ENCODE peak calls at places on chromosomes 7 and 10, in seven cellular contexts. One of them, this sample, is unnamed. For H3K27me3, the result is how much of the 10 kb centered on the place peaks cover.

GRCh38 chr10:19480296-19480695 is 335.9 kb upstream of the PLXDC2 start:
- DNase-seq in colonic mucosa: no peak
- DNase-seq in lower lobe of right lung: no peak
- DNase-seq in neuronal stem cell: no peak
- DNase-seq in stomach: no peak
- DNase-seq in heart left ventricle: no peak
- DNase-seq in mammary epithelial cell: no peak
- DNase-seq in this sample: no peak

GRCh38 chr10:70321233-70321632 is 37.4 kb upstream of the NPFFR1 start:
- DNase-seq in stomach: no peak
- DNase-seq in mammary epithelial cell: no peak
- DNase-seq in colonic mucosa: no peak
- DNase-seq in neuronal stem cell: no peak
- DNase-seq in heart left ventricle: no peak
- DNase-seq in lower lobe of right lung: no peak
- DNase-seq in this sample: no peak

GRCh38 chr10:104049497-104050250 is 36.0 kb downstream of the COL17A1 start:
- DNase-seq in stomach: no peak
- DNase-seq in mammary epithelial cell: peak
- DNase-seq in colonic mucosa: peak
- DNase-seq in heart left ventricle: peak
- DNase-seq in lower lobe of right lung: no peak
- DNase-seq in neuronal stem cell: no peak
- DNase-seq in this sample: no peak

GRCh38 chr10:23421397-23421796 is 17.5 kb upstream of the OTUD1 start:
- DNase-seq in mammary epithelial cell: no peak
- DNase-seq in heart left ventricle: no peak
- DNase-seq in neuronal stem cell: no peak
- DNase-seq in lower lobe of right lung: no peak
- DNase-seq in colonic mucosa: no peak
- DNase-seq in stomach: no peak
- DNase-seq in this sample: no peak

GRCh38 chr7:133763241-133763640 is 363.9 kb upstream of the LRGUK start:
- DNase-seq in colonic mucosa: no peak
- DNase-seq in lower lobe of right lung: no peak
- DNase-seq in mammary epithelial cell: no peak
- DNase-seq in stomach: no peak
- DNase-seq in neuronal stem cell: no peak
- DNase-seq in heart left ventricle: no peak
- DNase-seq in this sample: no peak

GRCh38 chr7:16726189-16726588 is 27.4 kb upstream of the TSPAN13 start:
- DNase-seq in colonic mucosa: no peak
- DNase-seq in mammary epithelial cell: no peak
- DNase-seq in neuronal stem cell: no peak
- DNase-seq in heart left ventricle: no peak
- DNase-seq in lower lobe of right lung: no peak
- DNase-seq in stomach: no peak
- DNase-seq in this sample: no peak

GRCh38 chr10:97891497-97892167 is 42.0 kb downstream of the GOLGA7B start:
- DNase-seq in mammary epithelial cell: no peak
- DNase-seq in stomach: no peak
- DNase-seq in neuronal stem cell: no peak
- DNase-seq in heart left ventricle: no peak
- DNase-seq in colonic mucosa: no peak
- DNase-seq in lower lobe of right lung: peak
- DNase-seq in this sample: no peak

GRCh38 chr10:38118072-38118807 is 24.1 kb downstream of the ZNF37A start:
- DNase-seq in heart left ventricle: no peak
- DNase-seq in neuronal stem cell: no peak
- DNase-seq in mammary epithelial cell: no peak
- DNase-seq in stomach: no peak
- DNase-seq in lower lobe of right lung: no peak
- DNase-seq in colonic mucosa: no peak
- DNase-seq in this sample: no peak

GRCh38 chr7:6030988-6031387 is at the start of gene ANKRD61:
- DNase-seq in heart left ventricle: no peak
- DNase-seq in mammary epithelial cell: no peak
- DNase-seq in stomach: no peak
- DNase-seq in neuronal stem cell: no peak
- DNase-seq in lower lobe of right lung: no peak
- DNase-seq in colonic mucosa: no peak
- DNase-seq in this sample: no peak

GRCh38 chr10:97686301-97686961 is 610 bp downstream of the AVPI1 start:
- DNase-seq in neuronal stem cell: no peak
- DNase-seq in stomach: no peak
- DNase-seq in mammary epithelial cell: no peak
- DNase-seq in lower lobe of right lung: no peak
- DNase-seq in heart left ventricle: no peak
- DNase-seq in colonic mucosa: peak
- DNase-seq in this sample: no peak

GRCh38 chr7:151366141-151366871 is 24.7 kb downstream of the NUB1 start:
- DNase-seq in heart left ventricle: no peak
- DNase-seq in colonic mucosa: no peak
- DNase-seq in stomach: no peak
- DNase-seq in mammary epithelial cell: no peak
- DNase-seq in neuronal stem cell: no peak
- DNase-seq in lower lobe of right lung: no peak
- DNase-seq in this sample: no peak

GRCh38 chr10:117441812-117442443 is 66.7 kb upstream of the PDZD8 start:
- DNase-seq in heart left ventricle: no peak
- DNase-seq in lower lobe of right lung: no peak
- DNase-seq in mammary epithelial cell: peak
- DNase-seq in neuronal stem cell: no peak
- DNase-seq in stomach: no peak
- DNase-seq in colonic mucosa: no peak
- DNase-seq in this sample: peak

GRCh38 chr7:149716007-149716931 is 57.1 kb downstream of the ZNF467 start:
- DNase-seq in heart left ventricle: no peak
- DNase-seq in colonic mucosa: no peak
- DNase-seq in neuronal stem cell: no peak
- DNase-seq in lower lobe of right lung: no peak
- DNase-seq in mammary epithelial cell: peak
- DNase-seq in stomach: no peak
- DNase-seq in this sample: no peak

GRCh38 chr7:151166629-151167196 is 781 bp downstream of the GBX1 start:
- DNase-seq in mammary epithelial cell: no peak
- DNase-seq in stomach: no peak
- DNase-seq in neuronal stem cell: peak
- DNase-seq in heart left ventricle: no peak
- DNase-seq in lower lobe of right lung: no peak
- DNase-seq in colonic mucosa: no peak
- DNase-seq in this sample: no peak

GRCh38 chr7:86995814-86996213 is 63.6 kb downstream of the ELAPOR2 start:
- DNase-seq in colonic mucosa: no peak
- DNase-seq in mammary epithelial cell: no peak
- DNase-seq in lower lobe of right lung: no peak
- DNase-seq in neuronal stem cell: no peak
- DNase-seq in stomach: no peak
- DNase-seq in heart left ventricle: no peak
- DNase-seq in this sample: no peak

GRCh38 chr7:11427686-11428273 is 404.2 kb downstream of the THSD7A start:
- DNase-seq in lower lobe of right lung: no peak
- DNase-seq in heart left ventricle: no peak
- DNase-seq in colonic mucosa: no peak
- DNase-seq in mammary epithelial cell: peak
- DNase-seq in neuronal stem cell: peak
- DNase-seq in stomach: no peak
- DNase-seq in this sample: peak

GRCh38 chr7:155560982-155561686 is 14.8 kb upstream of the CNPY1 start:
- DNase-seq in colonic mucosa: no peak
- DNase-seq in lower lobe of right lung: no peak
- DNase-seq in mammary epithelial cell: peak
- DNase-seq in stomach: no peak
- DNase-seq in neuronal stem cell: no peak
- DNase-seq in heart left ventricle: no peak
- DNase-seq in this sample: no peak

GRCh38 chr10:96043895-96044580 is 655 bp downstream of the CCNJ start:
- DNase-seq in colonic mucosa: peak
- DNase-seq in neuronal stem cell: peak
- DNase-seq in heart left ventricle: peak
- DNase-seq in lower lobe of right lung: peak
- DNase-seq in mammary epithelial cell: peak
- DNase-seq in stomach: peak
- DNase-seq in this sample: no peak

GRCh38 chr7:90910136-90910535 is 314.0 kb downstream of the CDK14 start:
- DNase-seq in stomach: no peak
- DNase-seq in neuronal stem cell: no peak
- DNase-seq in colonic mucosa: no peak
- DNase-seq in lower lobe of right lung: no peak
- DNase-seq in mammary epithelial cell: peak
- DNase-seq in heart left ventricle: no peak
- DNase-seq in this sample: no peak

GRCh38 chr7:117816727-117817126 is 56.5 kb downstream of the CTTNBP2 start:
- DNase-seq in heart left ventricle: no peak
- DNase-seq in lower lobe of right lung: no peak
- DNase-seq in neuronal stem cell: no peak
- DNase-seq in colonic mucosa: no peak
- DNase-seq in stomach: no peak
- DNase-seq in mammary epithelial cell: no peak
- DNase-seq in this sample: no peak

GRCh38 chr10:985361-985760 is 2.9 kb upstream of the GTPBP4 start:
- DNase-seq in lower lobe of right lung: no peak
- DNase-seq in neuronal stem cell: no peak
- DNase-seq in colonic mucosa: no peak
- DNase-seq in heart left ventricle: no peak
- DNase-seq in stomach: no peak
- DNase-seq in mammary epithelial cell: no peak
- DNase-seq in this sample: no peak

GRCh38 chr10:29146736-29147135 is 142.1 kb upstream of the LYZL1 start:
- DNase-seq in stomach: no peak
- DNase-seq in colonic mucosa: no peak
- DNase-seq in heart left ventricle: no peak
- DNase-seq in mammary epithelial cell: no peak
- DNase-seq in neuronal stem cell: no peak
- DNase-seq in lower lobe of right lung: no peak
- DNase-seq in this sample: no peak

GRCh38 chr7:90473819-90474218 is 4.4 kb downstream of the PTTG1IP2 start:
- DNase-seq in mammary epithelial cell: peak
- DNase-seq in colonic mucosa: no peak
- DNase-seq in stomach: no peak
- DNase-seq in neuronal stem cell: no peak
- DNase-seq in lower lobe of right lung: no peak
- DNase-seq in heart left ventricle: no peak
- DNase-seq in this sample: no peak

GRCh38 chr10:79223346-79224048 is 123.8 kb upstream of the PPIF start:
- DNase-seq in colonic mucosa: no peak
- DNase-seq in stomach: peak
- DNase-seq in mammary epithelial cell: no peak
- DNase-seq in lower lobe of right lung: peak
- DNase-seq in heart left ventricle: peak
- DNase-seq in neuronal stem cell: no peak
- DNase-seq in this sample: no peak

GRCh38 chr10:129914960-129915359 is 49.1 kb downstream of the EBF3 start:
- DNase-seq in mammary epithelial cell: no peak
- DNase-seq in neuronal stem cell: no peak
- DNase-seq in lower lobe of right lung: no peak
- DNase-seq in colonic mucosa: no peak
- DNase-seq in heart left ventricle: no peak
- DNase-seq in stomach: no peak
- DNase-seq in this sample: no peak

GRCh38 chr7:22885824-22886255 is 63.2 kb upstream of the TOMM7 start:
- DNase-seq in stomach: no peak
- DNase-seq in heart left ventricle: no peak
- DNase-seq in lower lobe of right lung: no peak
- DNase-seq in neuronal stem cell: no peak
- DNase-seq in colonic mucosa: no peak
- DNase-seq in mammary epithelial cell: no peak
- DNase-seq in this sample: no peak
- H3K4me3 ChIP-seq in stomach: no peak
- H3K4me3 ChIP-seq in heart left ventricle: no peak
- H3K4me3 ChIP-seq in lower lobe of right lung: no peak
- H3K4me3 ChIP-seq in neuronal stem cell: no peak
- H3K4me3 ChIP-seq in colonic mucosa: no peak
- H3K4me3 ChIP-seq in mammary epithelial cell: no peak
- H3K4me3 ChIP-seq in this sample: no peak

GRCh38 chr10:123142701-123143161 is 5.2 kb upstream of the HMX2 start:
- DNase-seq in stomach: no peak
- DNase-seq in mammary epithelial cell: no peak
- DNase-seq in neuronal stem cell: no peak
- DNase-seq in heart left ventricle: no peak
- DNase-seq in colonic mucosa: no peak
- DNase-seq in lower lobe of right lung: peak
- DNase-seq in this sample: no peak

GRCh38 chr10:123143162-123143824 is 4.6 kb upstream of the HMX2 start:
- DNase-seq in mammary epithelial cell: no peak
- DNase-seq in lower lobe of right lung: no peak
- DNase-seq in heart left ventricle: no peak
- DNase-seq in colonic mucosa: no peak
- DNase-seq in neuronal stem cell: peak
- DNase-seq in stomach: no peak
- DNase-seq in this sample: no peak

GRCh38 chr10:123140164-123140982 is 4.6 kb downstream of the HMX3 start:
- DNase-seq in lower lobe of right lung: no peak
- DNase-seq in stomach: no peak
- DNase-seq in colonic mucosa: no peak
- DNase-seq in neuronal stem cell: no peak
- DNase-seq in heart left ventricle: no peak
- DNase-seq in mammary epithelial cell: no peak
- DNase-seq in this sample: no peak

GRCh38 chr10:123140983-123141390 is 5.2 kb downstream of the HMX3 start:
- DNase-seq in mammary epithelial cell: no peak
- DNase-seq in colonic mucosa: no peak
- DNase-seq in neuronal stem cell: no peak
- DNase-seq in stomach: no peak
- DNase-seq in heart left ventricle: no peak
- DNase-seq in lower lobe of right lung: no peak
- DNase-seq in this sample: no peak

GRCh38 chr10:123141791-123142700 is 5.9 kb upstream of the HMX2 start:
- DNase-seq in neuronal stem cell: no peak
- DNase-seq in heart left ventricle: no peak
- DNase-seq in colonic mucosa: no peak
- DNase-seq in stomach: no peak
- DNase-seq in lower lobe of right lung: no peak
- DNase-seq in mammary epithelial cell: no peak
- DNase-seq in this sample: no peak
- H3K27me3 ChIP-seq in neuronal stem cell: half or more
- H3K27me3 ChIP-seq in heart left ventricle: half or more
- H3K27me3 ChIP-seq in colonic mucosa: half or more
- H3K27me3 ChIP-seq in stomach: half or more
- H3K27me3 ChIP-seq in lower lobe of right lung: half or more
- H3K27me3 ChIP-seq in mammary epithelial cell: half or more
- H3K27me3 ChIP-seq in this sample: half or more

DNA sequence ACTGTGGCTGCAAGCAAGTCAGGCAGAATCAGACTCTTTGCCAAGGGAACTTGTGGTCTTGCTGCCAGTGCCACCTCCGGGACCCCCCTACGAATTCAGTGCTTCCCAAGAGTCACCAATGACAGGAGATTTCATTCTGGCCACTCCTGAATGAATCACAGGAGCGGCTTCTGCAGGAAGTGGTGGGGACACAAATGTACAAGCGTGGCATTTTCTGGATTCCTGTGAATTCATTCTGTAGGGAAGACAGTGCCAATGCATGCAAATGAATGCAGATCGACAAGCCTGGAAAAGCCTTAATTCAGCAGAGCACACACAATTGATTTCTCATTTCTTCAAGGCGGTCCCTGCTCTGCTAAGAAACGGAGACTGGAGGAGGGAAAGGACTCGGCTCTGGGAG is 161.2 kb downstream of the CAMK1D start:
- DNase-seq in colonic mucosa: peak
- DNase-seq in stomach: no peak
- DNase-seq in mammary epithelial cell: no peak
- DNase-seq in heart left ventricle: no peak
- DNase-seq in lower lobe of right lung: no peak
- DNase-seq in neuronal stem cell: no peak
- DNase-seq in this sample: no peak
- H3K4me3 ChIP-seq in colonic mucosa: no peak
- H3K4me3 ChIP-seq in stomach: no peak
- H3K4me3 ChIP-seq in mammary epithelial cell: no peak
- H3K4me3 ChIP-seq in heart left ventricle: no peak
- H3K4me3 ChIP-seq in lower lobe of right lung: no peak
- H3K4me3 ChIP-seq in neuronal stem cell: no peak
- H3K4me3 ChIP-seq in this sample: no peak

GRCh38 chr7:27209933-27210440 is 10.1 kb upstream of the HOXA13 start:
- DNase-seq in heart left ventricle: no peak
- DNase-seq in colonic mucosa: no peak
- DNase-seq in neuronal stem cell: no peak
- DNase-seq in lower lobe of right lung: no peak
- DNase-seq in mammary epithelial cell: no peak
- DNase-seq in stomach: no peak
- DNase-seq in this sample: no peak
- H3K27me3 ChIP-seq in heart left ventricle: half or more
- H3K27me3 ChIP-seq in colonic mucosa: under half
- H3K27me3 ChIP-seq in neuronal stem cell: under half
- H3K27me3 ChIP-seq in lower lobe of right lung: half or more
- H3K27me3 ChIP-seq in mammary epithelial cell: under half
- H3K27me3 ChIP-seq in stomach: half or more
- H3K27me3 ChIP-seq in this sample: half or more

This sample was measured in kidney epithelial cell.